ENCODE peak calls at places on chromosomes 6 and 20, in ten cellular contexts. X is CD4-positive, alpha-beta T cell; H is suprapubic skin; O is kidney epithelial cell; J is GM13976; C is D721Med; B is AG09309; K is sigmoid colon; V is activated B cell treated with CpG ODN at 0.5 μM for 24 hours; N is heart right ventricle. T is an unnamed sample.

GRCh38 chr6:138289739-138290138 is 71.4 kb upstream of the PBOV1 start:
- DNase-seq in X (no peak), H (no peak), O (no peak), J (peak; percentile 42), C (no peak), B (no peak), K (no peak), V (no peak), N (no peak), T (no peak)

GRCh38 chr6:49327005-49327404 is 136.0 kb downstream of the MMUT start:
- DNase-seq in X (no peak), H (no peak), O (no peak), J (no peak), C (no peak), B (no peak), K (no peak), V (no peak), N (no peak), T (no peak)

GRCh38 chr20:8481636-8482035 is 349.6 kb downstream of the PLCB1 start:
- DNase-seq in X (no peak), H (no peak), O (no peak), J (no peak), C (no peak), B (peak; percentile 5), K (no peak), V (no peak), N (no peak), T (no peak)

GRCh38 chr6:26569433-26569764 is 27.4 kb upstream of the ABT1 start:
- DNase-seq in X (no peak), H (no peak), O (no peak), J (no peak), C (no peak), B (no peak), K (no peak), V (no peak), N (no peak), T (no peak)

GRCh38 chr6:37103169-37104039 is 66.5 kb upstream of the PIM1 start:
- DNase-seq in X (peak; percentile 2), H (peak; percentile 80), O (no peak), J (no peak), C (no peak), B (no peak), K (peak; percentile 79), V (peak; percentile 35), N (peak; percentile 51), T (no peak)

GRCh38 chr6:156976144-156977088 is 199.2 kb downstream of the ARID1B start:
- DNase-seq in X (no peak), H (no peak), O (no peak), J (no peak), C (no peak), B (no peak), K (peak; percentile 63), V (no peak), N (no peak), T (no peak)

GRCh38 chr20:57048027-57048869 is 218.2 kb downstream of the BMP7 start:
- DNase-seq in X (no peak), H (no peak), O (no peak), J (peak; percentile 78), C (no peak), B (no peak), K (peak; percentile 64), V (no peak), N (no peak), T (no peak)

GRCh38 chr20:44208770-44209169 is 1.8 kb downstream of the OSER1 start:
- DNase-seq in X (no peak), H (no peak), O (no peak), J (no peak), C (no peak), B (no peak), K (no peak), V (no peak), N (no peak), T (no peak)

GRCh38 chr6:149985506-149985937 is 21.8 kb downstream of the ULBP1 start:
- DNase-seq in X (no peak), H (peak; percentile 56), O (no peak), J (no peak), C (no peak), B (no peak), K (no peak), V (no peak), N (no peak), T (no peak)

GRCh38 chr6:24313477-24314141 is 44.2 kb downstream of the DCDC2 start:
- DNase-seq in X (no peak), H (no peak), O (peak; percentile 92), J (no peak), C (no peak), B (peak; percentile 39), K (no peak), V (no peak), N (no peak), T (no peak)

GRCh38 chr20:37877832-37878772 is 24.8 kb upstream of the VSTM2L start:
- DNase-seq in X (no peak), H (no peak), O (no peak), J (no peak), C (no peak), B (no peak), K (no peak), V (no peak), N (no peak), T (no peak)

GRCh38 chr20:37879843-37880242 is 23.1 kb upstream of the VSTM2L start:
- DNase-seq in X (no peak), H (no peak), O (no peak), J (no peak), C (no peak), B (no peak), K (no peak), V (no peak), N (no peak), T (no peak)

GRCh38 chr20:37876863-37877262 is 26.1 kb upstream of the VSTM2L start:
- DNase-seq in X (no peak), H (no peak), O (no peak), J (no peak), C (no peak), B (no peak), K (no peak), V (no peak), N (no peak), T (no peak)

GRCh38 chr20:37880726-37881591 is 22.0 kb upstream of the VSTM2L start:
- DNase-seq in X (no peak), H (no peak), O (no peak), J (no peak), C (peak; percentile 88), B (no peak), K (peak; percentile 75), V (no peak), N (peak; percentile 86), T (no peak)

GRCh38 chr20:37879003-37879599 is 23.8 kb upstream of the VSTM2L start:
- DNase-seq in X (no peak), H (no peak), O (no peak), J (no peak), C (no peak), B (no peak), K (no peak), V (no peak), N (no peak), T (no peak)
- TF ChIP-seq CTCF in X (no peak), H (no peak), O (no peak), J (no peak), C (no peak), B (no peak), K (no peak), V (no peak), N (no peak), T (no peak)

GRCh38 chr20:62066983-62067433 is 1.3 kb upstream of the TAF4 start:
- DNase-seq in X (no peak), H (no peak), O (no peak), J (peak; percentile 70), C (no peak), B (no peak), K (no peak), V (no peak), N (peak; percentile 17), T (no peak)
- TF ChIP-seq CTCF in X (no peak), H (no peak), O (no peak), J (no peak), C (no peak), B (no peak), K (no peak), V (no peak), N (no peak), T (no peak)

GRCh38 chr6:53273356-53273755 is 75.4 kb downstream of the ELOVL5 start:
- DNase-seq in X (no peak), H (no peak), O (no peak), J (no peak), C (no peak), B (no peak), K (no peak), V (no peak), N (no peak), T (no peak)
- TF ChIP-seq CTCF in X (no peak), H (no peak), O (no peak), J (no peak), C (peak; percentile 2), B (no peak), K (no peak), V (no peak), N (peak; percentile 12), T (peak; percentile 11)

GRCh38 chr6:10403385-10404106 is 11.3 kb downstream of the TFAP2A start:
- DNase-seq in X (no peak), H (no peak), O (peak; percentile 53), J (no peak), C (no peak), B (peak; percentile 87), K (no peak), V (no peak), N (no peak), T (no peak)

GRCh38 chr6:10406556-10406955 is 8.3 kb downstream of the TFAP2A start:
- DNase-seq in X (no peak), H (no peak), O (no peak), J (no peak), C (no peak), B (no peak), K (no peak), V (no peak), N (no peak), T (no peak)

GRCh38 chr6:10402648-10403311 is 12.1 kb downstream of the TFAP2A start:
- DNase-seq in X (no peak), H (no peak), O (no peak), J (no peak), C (no peak), B (no peak), K (no peak), V (no peak), N (no peak), T (no peak)

GRCh38 chr6:10404799-10405524 is 9.9 kb downstream of the TFAP2A start:
- DNase-seq in X (no peak), H (no peak), O (no peak), J (no peak), C (no peak), B (no peak), K (no peak), V (no peak), N (no peak), T (no peak)

DNA sequence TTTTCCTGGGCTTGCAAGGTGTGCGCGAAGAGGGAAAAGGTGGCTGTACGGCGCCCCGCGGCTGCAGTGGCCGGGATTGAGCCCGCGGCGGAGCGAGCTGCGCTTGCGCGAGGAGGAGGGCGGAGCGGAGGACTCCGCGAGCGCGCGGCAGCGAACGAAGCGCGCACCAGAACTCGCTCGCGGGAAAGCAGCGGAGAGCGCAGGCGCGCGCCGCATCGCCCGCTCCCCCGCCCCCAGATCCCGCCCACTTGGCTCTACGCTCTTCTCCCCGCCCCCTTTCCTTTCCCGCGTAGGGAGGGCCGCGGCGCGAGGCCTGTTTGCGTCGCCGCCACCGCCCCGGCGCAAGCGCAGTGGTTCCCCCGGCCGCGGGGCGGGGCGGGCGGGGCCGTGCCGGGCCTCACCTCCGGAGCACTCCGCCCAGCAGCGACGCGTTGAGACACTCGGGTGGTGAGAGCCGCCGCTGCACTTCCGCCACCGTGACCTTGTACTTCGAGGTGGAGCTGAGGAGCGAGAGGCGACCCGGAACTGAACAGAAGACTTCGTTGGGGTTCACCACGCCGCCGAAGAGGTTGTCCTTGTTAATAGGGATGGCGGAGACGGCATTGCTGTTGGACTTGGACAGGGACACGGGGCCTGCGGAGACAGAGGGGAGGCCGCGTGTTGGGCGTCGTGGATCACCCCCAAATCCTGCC is 10.6 kb downstream of the TFAP2A start:
- DNase-seq in X (peak; percentile 59), H (no peak), O (peak; percentile 62), J (peak; percentile 97), C (peak; percentile 53), B (peak; percentile 85), K (peak; percentile 92), V (peak; percentile 80), N (peak; percentile 83), T (peak; percentile 96)
- TF ChIP-seq CTCF in X (no peak), H (no peak), O (peak; percentile 56), J (peak; percentile 68), C (peak; percentile 39), B (peak; percentile 49), K (no peak), V (no peak), N (peak; percentile 47), T (peak; percentile 30)

T was measured in GM12864.